ENCODE peak calls at places on chromosomes 16 and 17, in ten cellular contexts. L is GM03348; F is activated CD4-positive, alpha-beta T cell treated with anti-CD3 and anti-CD28 coated beads for 1 hour; H is stromal cell of bone marrow; Z is left cardiac atrium; Y is MM.1S; B is KG1; A is naive B cell; N is NCI-H1105 treated with DMSO at 0.1 percent for 48 hours; K is hypothalamus. M is an unnamed sample.

GRCh38 chr16:74868501-74868900 is 93.9 kb upstream of the FA2H start:
- DNase-seq in L (peak; percentile 27), F (no peak), H (no peak), Z (no peak), Y (no peak), B (no peak), A (no peak), N (no peak), K (no peak), M (no peak)

GRCh38 chr16:84500531-84500930 is 3.9 kb downstream of the MEAK7 start:
- DNase-seq in L (no peak), F (no peak), H (no peak), Z (no peak), Y (no peak), B (no peak), A (no peak), N (no peak), K (no peak), M (no peak)

GRCh38 chr17:45128331-45128730 is 4.0 kb downstream of the PLCD3 start:
- DNase-seq in L (no peak), F (no peak), H (no peak), Z (no peak), Y (no peak), B (no peak), A (no peak), N (no peak), K (no peak), M (no peak)

GRCh38 chr17:67642488-67642887 is 75.2 kb upstream of the NOL11 start:
- DNase-seq in L (no peak), F (no peak), H (no peak), Z (no peak), Y (no peak), B (no peak), A (no peak), N (no peak), K (peak; percentile 19), M (no peak)

GRCh38 chr16:88527186-88527936 is 42.8 kb upstream of the ZC3H18 start:
- DNase-seq in L (peak; percentile 87), F (peak; percentile 53), H (peak; percentile 38), Z (peak; percentile 77), Y (no peak), B (no peak), A (peak; percentile 59), N (no peak), K (peak; percentile 26), M (peak; percentile 82)

GRCh38 chr16:85227262-85227923 is 115.1 kb upstream of the CIBAR2 start:
- DNase-seq in L (no peak), F (no peak), H (no peak), Z (no peak), Y (no peak), B (no peak), A (no peak), N (no peak), K (no peak), M (no peak)

GRCh38 chr17:28843810-28844137 is 1.2 kb upstream of the FAM222B start:
- DNase-seq in L (no peak), F (no peak), H (no peak), Z (no peak), Y (no peak), B (no peak), A (no peak), N (no peak), K (no peak), M (peak; percentile 15)

GRCh38 chr17:40218740-40219072 is 398 bp upstream of the WIPF2 start:
- DNase-seq in L (no peak), F (peak; percentile 62), H (peak; percentile 68), Z (peak; percentile 72), Y (peak; percentile 84), B (no peak), A (peak; percentile 93), N (peak; percentile 74), K (peak; percentile 86), M (peak; percentile 91)

GRCh38 chr17:18161226-18162094 is 22.2 kb upstream of the ALKBH5 start:
- DNase-seq in L (no peak), F (no peak), H (no peak), Z (no peak), Y (no peak), B (no peak), A (no peak), N (no peak), K (no peak), M (no peak)

GRCh38 chr17:14373587-14374259 is 72.8 kb downstream of the HS3ST3B1 start:
- DNase-seq in L (peak; percentile 34), F (no peak), H (no peak), Z (no peak), Y (no peak), B (no peak), A (no peak), N (no peak), K (no peak), M (no peak)

M was measured in Peyer's patch.